ENCODE peak calls at places on chromosomes 2 and 18, in eight cellular contexts. M, D, W, C, P, F, G and U are unnamed samples.

GRCh38 chr2:145199052-145199451 is 679.1 kb upstream of the ZEB2 start:
- DNase-seq in M (no peak), D (no peak), W (no peak), C (no peak), P (no peak), F (no peak), G (no peak), U (no peak)

GRCh38 chr2:235694721-235695601 is 201.1 kb downstream of the AGAP1 start:
- DNase-seq in M (no peak), D (no peak), W (no peak), C (peak; percentile 67), P (no peak), F (no peak), G (no peak), U (no peak)

GRCh38 chr2:40256649-40257048 is 195.2 kb downstream of the SLC8A1 start:
- DNase-seq in M (no peak), D (no peak), W (peak; percentile 23), C (no peak), P (no peak), F (peak; percentile 55), G (peak; percentile 69), U (no peak)

GRCh38 chr2:18514838-18515461 is 45.5 kb downstream of the RDH14 start:
- DNase-seq in M (no peak), D (no peak), W (no peak), C (peak; percentile 16), P (no peak), F (no peak), G (no peak), U (no peak)

GRCh38 chr2:72925328-72925943 is 8.1 kb downstream of the EMX1 start:
- DNase-seq in M (no peak), D (no peak), W (no peak), C (no peak), P (no peak), F (peak; percentile 65), G (no peak), U (no peak)

GRCh38 chr18:21163647-21164625 is 52.3 kb upstream of the ROCK1 start:
- DNase-seq in M (no peak), D (no peak), W (no peak), C (peak; percentile 94), P (no peak), F (no peak), G (no peak), U (no peak)

GRCh38 chr2:61959381-61960293 is 54.2 kb downstream of the COMMD1 start:
- DNase-seq in M (no peak), D (no peak), W (no peak), C (no peak), P (no peak), F (no peak), G (no peak), U (no peak)

GRCh38 chr2:112048887-112049286 is 6.2 kb upstream of the TMEM87B start:
- DNase-seq in M (no peak), D (no peak), W (peak; percentile 45), C (peak; percentile 67), P (no peak), F (peak; percentile 37), G (no peak), U (no peak)

GRCh38 chr2:128536925-128537620 is 218.4 kb upstream of the HS6ST1 start:
- DNase-seq in M (no peak), D (no peak), W (no peak), C (peak; percentile 96), P (no peak), F (peak; percentile 83), G (peak; percentile 78), U (no peak)

GRCh38 chr2:100281521-100282438 is 40.5 kb downstream of the LONRF2 start:
- DNase-seq in M (peak; percentile 41), D (no peak), W (no peak), C (no peak), P (no peak), F (peak; percentile 6), G (no peak), U (no peak)

GRCh38 chr2:238290715-238291549 is 2.5 kb upstream of the PER2 start:
- DNase-seq in M (no peak), D (no peak), W (no peak), C (no peak), P (no peak), F (no peak), G (no peak), U (no peak)

GRCh38 chr2:223701761-223702160 is 99.6 kb upstream of the SCG2 start:
- DNase-seq in M (no peak), D (no peak), W (no peak), C (no peak), P (no peak), F (no peak), G (no peak), U (no peak)

GRCh38 chr18:75363446-75364225 is 63.9 kb downstream of the SMIM21 start:
- DNase-seq in M (no peak), D (no peak), W (no peak), C (no peak), P (no peak), F (no peak), G (no peak), U (no peak)

GRCh38 chr18:6382968-6383367 is 31.7 kb downstream of the L3MBTL4 start:
- DNase-seq in M (no peak), D (no peak), W (no peak), C (no peak), P (no peak), F (peak; percentile 9), G (peak; percentile 33), U (no peak)